ENCODE peak calls at places on chromosome 20, in nine cellular contexts. One of them, this sample, is unnamed.

GRCh38 chr20:61758556-61759200 is 307.0 kb downstream of the TAF4 start:
- DNase-seq in neural progenitor cell: no peak
- DNase-seq in fibroblast of lung: no peak
- DNase-seq in endothelial cell of umbilical vein: no peak
- DNase-seq in K562: no peak
- DNase-seq in neuronal stem cell: no peak
- DNase-seq in H9: no peak
- DNase-seq in IMR-90: no peak
- DNase-seq in mammary epithelial cell: no peak
- DNase-seq in this sample: peak; percentile 62

GRCh38 chr20:50144362-50144761 is 9.2 kb downstream of the PEDS1 start:
- DNase-seq in IMR-90: peak; percentile 99
- DNase-seq in K562: no peak
- DNase-seq in endothelial cell of umbilical vein: peak; percentile 40
- DNase-seq in H9: no peak
- DNase-seq in mammary epithelial cell: peak; percentile 100
- DNase-seq in neural progenitor cell: no peak
- DNase-seq in fibroblast of lung: peak; percentile 98
- DNase-seq in neuronal stem cell: no peak
- DNase-seq in this sample: peak; percentile 96

GRCh38 chr20:48295445-48295903 is 510.2 kb upstream of the SULF2 start:
- DNase-seq in H9: peak; percentile 77
- DNase-seq in neuronal stem cell: peak; percentile 80
- DNase-seq in endothelial cell of umbilical vein: peak; percentile 95
- DNase-seq in fibroblast of lung: peak; percentile 98
- DNase-seq in K562: no peak
- DNase-seq in neural progenitor cell: peak; percentile 76
- DNase-seq in IMR-90: peak; percentile 94
- DNase-seq in mammary epithelial cell: peak; percentile 88
- DNase-seq in this sample: peak; percentile 86

GRCh38 chr20:34996243-34996984 is 40.7 kb downstream of the MYH7B start:
- DNase-seq in K562: no peak
- DNase-seq in mammary epithelial cell: no peak
- DNase-seq in fibroblast of lung: no peak
- DNase-seq in neural progenitor cell: no peak
- DNase-seq in endothelial cell of umbilical vein: no peak
- DNase-seq in IMR-90: no peak
- DNase-seq in H9: no peak
- DNase-seq in neuronal stem cell: no peak
- DNase-seq in this sample: peak; percentile 77

GRCh38 chr20:9220874-9221547 is 152.1 kb downstream of the PLCB4 start:
- DNase-seq in fibroblast of lung: peak; percentile 96
- DNase-seq in mammary epithelial cell: no peak
- DNase-seq in endothelial cell of umbilical vein: no peak
- DNase-seq in neuronal stem cell: no peak
- DNase-seq in K562: no peak
- DNase-seq in H9: no peak
- DNase-seq in IMR-90: peak; percentile 84
- DNase-seq in neural progenitor cell: peak; percentile 28
- DNase-seq in this sample: no peak

GRCh38 chr20:36744764-36745191 is 1.1 kb downstream of the NDRG3 start:
- DNase-seq in neuronal stem cell: no peak
- DNase-seq in IMR-90: peak; percentile 22
- DNase-seq in H9: peak; percentile 47
- DNase-seq in mammary epithelial cell: peak; percentile 21
- DNase-seq in endothelial cell of umbilical vein: no peak
- DNase-seq in K562: peak; percentile 45
- DNase-seq in neural progenitor cell: peak; percentile 21
- DNase-seq in fibroblast of lung: peak; percentile 54
- DNase-seq in this sample: peak; percentile 95

GRCh38 chr20:56826971-56827645 is 198.0 kb downstream of the TFAP2C start:
- DNase-seq in H9: no peak
- DNase-seq in neural progenitor cell: no peak
- DNase-seq in mammary epithelial cell: peak; percentile 95
- DNase-seq in IMR-90: no peak
- DNase-seq in K562: no peak
- DNase-seq in fibroblast of lung: no peak
- DNase-seq in endothelial cell of umbilical vein: no peak
- DNase-seq in neuronal stem cell: no peak
- DNase-seq in this sample: no peak

GRCh38 chr20:10621159-10621558 is 52.6 kb downstream of the JAG1 start:
- DNase-seq in H9: no peak
- DNase-seq in mammary epithelial cell: no peak
- DNase-seq in K562: no peak
- DNase-seq in fibroblast of lung: no peak
- DNase-seq in endothelial cell of umbilical vein: no peak
- DNase-seq in neural progenitor cell: no peak
- DNase-seq in IMR-90: no peak
- DNase-seq in neuronal stem cell: no peak
- DNase-seq in this sample: no peak

GRCh38 chr20:62010551-62011402 is 54.9 kb downstream of the TAF4 start:
- DNase-seq in endothelial cell of umbilical vein: peak; percentile 59
- DNase-seq in fibroblast of lung: peak; percentile 37
- DNase-seq in neuronal stem cell: peak; percentile 48
- DNase-seq in IMR-90: peak; percentile 55
- DNase-seq in mammary epithelial cell: peak; percentile 10
- DNase-seq in H9: peak; percentile 61
- DNase-seq in K562: peak; percentile 73
- DNase-seq in neural progenitor cell: peak; percentile 80
- DNase-seq in this sample: peak; percentile 98

GRCh38 chr20:401682-402495 is 6.2 kb upstream of the RBCK1 start:
- DNase-seq in neural progenitor cell: no peak
- DNase-seq in IMR-90: peak; percentile 80
- DNase-seq in H9: no peak
- DNase-seq in neuronal stem cell: no peak
- DNase-seq in endothelial cell of umbilical vein: no peak
- DNase-seq in K562: no peak
- DNase-seq in fibroblast of lung: peak; percentile 48
- DNase-seq in mammary epithelial cell: peak; percentile 100
- DNase-seq in this sample: no peak

GRCh38 chr20:50861012-50861411 is 66.2 kb downstream of the BCAS4 start:
- DNase-seq in IMR-90: no peak
- DNase-seq in neuronal stem cell: no peak
- DNase-seq in mammary epithelial cell: no peak
- DNase-seq in endothelial cell of umbilical vein: no peak
- DNase-seq in neural progenitor cell: peak; percentile 23
- DNase-seq in H9: no peak
- DNase-seq in K562: no peak
- DNase-seq in fibroblast of lung: no peak
- DNase-seq in this sample: peak; percentile 60

GRCh38 chr20:41394931-41395668 is 28.5 kb upstream of the EMILIN3 start:
- DNase-seq in fibroblast of lung: no peak
- DNase-seq in H9: no peak
- DNase-seq in neuronal stem cell: no peak
- DNase-seq in IMR-90: no peak
- DNase-seq in neural progenitor cell: no peak
- DNase-seq in mammary epithelial cell: no peak
- DNase-seq in K562: no peak
- DNase-seq in endothelial cell of umbilical vein: no peak
- DNase-seq in this sample: peak; percentile 42

GRCh38 chr20:49179368-49180277 is 8.5 kb downstream of the STAU1 start:
- DNase-seq in IMR-90: no peak
- DNase-seq in H9: no peak
- DNase-seq in endothelial cell of umbilical vein: peak; percentile 28
- DNase-seq in mammary epithelial cell: no peak
- DNase-seq in neural progenitor cell: no peak
- DNase-seq in neuronal stem cell: no peak
- DNase-seq in fibroblast of lung: no peak
- DNase-seq in K562: no peak
- DNase-seq in this sample: no peak

GRCh38 chr20:34574426-34574825 is 15.9 kb downstream of the MAP1LC3A start:
- DNase-seq in fibroblast of lung: no peak
- DNase-seq in mammary epithelial cell: no peak
- DNase-seq in IMR-90: no peak
- DNase-seq in neural progenitor cell: no peak
- DNase-seq in endothelial cell of umbilical vein: no peak
- DNase-seq in H9: no peak
- DNase-seq in K562: no peak
- DNase-seq in neuronal stem cell: no peak
- DNase-seq in this sample: no peak

GRCh38 chr20:60074276-60074675 is 116.1 kb downstream of the CDH26 start:
- DNase-seq in neural progenitor cell: no peak
- DNase-seq in K562: no peak
- DNase-seq in endothelial cell of umbilical vein: no peak
- DNase-seq in mammary epithelial cell: no peak
- DNase-seq in neuronal stem cell: no peak
- DNase-seq in fibroblast of lung: no peak
- DNase-seq in IMR-90: no peak
- DNase-seq in H9: no peak
- DNase-seq in this sample: no peak
- H2AFZ ChIP-seq in neural progenitor cell: no peak overlapping the region
- H2AFZ ChIP-seq in K562: no peak overlapping the region
- H2AFZ ChIP-seq in endothelial cell of umbilical vein: no peak overlapping the region
- H2AFZ ChIP-seq in mammary epithelial cell: no peak overlapping the region
- H2AFZ ChIP-seq in neuronal stem cell: no peak overlapping the region
- H2AFZ ChIP-seq in fibroblast of lung: no peak overlapping the region
- H2AFZ ChIP-seq in IMR-90: no peak overlapping the region
- H2AFZ ChIP-seq in H9: no peak overlapping the region
- H2AFZ ChIP-seq in this sample: no peak overlapping the region

DNA sequence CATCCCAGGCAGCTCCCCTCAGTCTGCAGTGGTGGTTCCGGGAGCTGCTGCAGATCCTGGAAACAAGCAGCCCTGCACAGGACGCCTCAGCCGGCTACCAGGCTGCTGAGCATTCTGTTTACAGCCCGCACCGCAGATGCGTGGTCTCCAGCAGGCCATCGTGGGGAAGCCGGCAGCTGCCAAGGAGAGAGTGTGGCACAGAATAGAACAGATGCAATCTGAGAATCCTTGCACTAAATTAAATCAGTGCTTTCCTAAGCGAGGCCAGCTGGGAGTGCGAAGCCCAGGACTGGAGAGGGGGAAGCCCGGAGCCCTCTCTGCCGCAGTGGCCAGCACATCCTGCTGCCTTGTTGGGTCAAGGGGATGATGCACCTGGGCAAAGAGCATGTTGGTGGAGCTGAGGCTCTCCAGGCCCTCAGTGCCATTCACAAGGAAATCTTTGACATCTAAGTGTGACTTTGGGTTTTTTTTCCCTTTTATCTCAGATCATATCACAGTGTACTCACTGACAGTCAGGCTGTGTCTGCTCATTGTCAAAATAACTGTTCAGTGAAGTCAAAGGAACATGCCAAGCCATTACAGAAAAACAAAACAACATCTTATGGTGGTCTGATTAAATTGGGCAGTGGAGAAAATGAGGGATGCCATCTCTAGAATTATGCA is 118.1 kb downstream of the SYNDIG1 start:
- DNase-seq in K562: no peak
- DNase-seq in mammary epithelial cell: no peak
- DNase-seq in neural progenitor cell: no peak
- DNase-seq in neuronal stem cell: no peak
- DNase-seq in H9: no peak
- DNase-seq in endothelial cell of umbilical vein: no peak
- DNase-seq in fibroblast of lung: no peak
- DNase-seq in IMR-90: no peak
- DNase-seq in this sample: no peak
- H3K4me2 ChIP-seq in K562: no peak overlapping the region
- H3K4me2 ChIP-seq in mammary epithelial cell: no peak overlapping the region
- H3K4me2 ChIP-seq in neural progenitor cell: no peak overlapping the region
- H3K4me2 ChIP-seq in neuronal stem cell: no peak overlapping the region
- H3K4me2 ChIP-seq in H9: no peak overlapping the region
- H3K4me2 ChIP-seq in endothelial cell of umbilical vein: no peak overlapping the region
- H3K4me2 ChIP-seq in fibroblast of lung: no peak overlapping the region
- H3K4me2 ChIP-seq in IMR-90: no peak overlapping the region
- H3K4me2 ChIP-seq in this sample: no peak overlapping the region

GRCh38 chr20:1626528-1627192 is 6.9 kb upstream of the SIRPB1 start:
- DNase-seq in neural progenitor cell: no peak
- DNase-seq in K562: no peak
- DNase-seq in endothelial cell of umbilical vein: no peak
- DNase-seq in neuronal stem cell: no peak
- DNase-seq in H9: no peak
- DNase-seq in mammary epithelial cell: no peak
- DNase-seq in IMR-90: no peak
- DNase-seq in fibroblast of lung: no peak
- DNase-seq in this sample: no peak

GRCh38 chr20:1628621-1629020 is 8.8 kb upstream of the SIRPB1 start:
- DNase-seq in neural progenitor cell: no peak
- DNase-seq in neuronal stem cell: no peak
- DNase-seq in K562: no peak
- DNase-seq in H9: no peak
- DNase-seq in endothelial cell of umbilical vein: no peak
- DNase-seq in mammary epithelial cell: no peak
- DNase-seq in IMR-90: no peak
- DNase-seq in fibroblast of lung: no peak
- DNase-seq in this sample: no peak

GRCh38 chr20:1631309-1632227 is 11.8 kb upstream of the SIRPB1 start:
- DNase-seq in K562: no peak
- DNase-seq in mammary epithelial cell: peak; percentile 18
- DNase-seq in fibroblast of lung: peak; percentile 62
- DNase-seq in neuronal stem cell: no peak
- DNase-seq in IMR-90: no peak
- DNase-seq in H9: peak; percentile 48
- DNase-seq in endothelial cell of umbilical vein: no peak
- DNase-seq in neural progenitor cell: no peak
- DNase-seq in this sample: peak; percentile 17

GRCh38 chr20:1630186-1630585 is 10.4 kb upstream of the SIRPB1 start:
- DNase-seq in IMR-90: no peak
- DNase-seq in neural progenitor cell: no peak
- DNase-seq in endothelial cell of umbilical vein: no peak
- DNase-seq in neuronal stem cell: no peak
- DNase-seq in mammary epithelial cell: no peak
- DNase-seq in K562: no peak
- DNase-seq in H9: no peak
- DNase-seq in fibroblast of lung: no peak
- DNase-seq in this sample: no peak

GRCh38 chr20:1629321-1629720 is 9.5 kb upstream of the SIRPB1 start:
- DNase-seq in neuronal stem cell: no peak
- DNase-seq in H9: no peak
- DNase-seq in endothelial cell of umbilical vein: no peak
- DNase-seq in IMR-90: no peak
- DNase-seq in K562: no peak
- DNase-seq in mammary epithelial cell: no peak
- DNase-seq in fibroblast of lung: no peak
- DNase-seq in neural progenitor cell: no peak
- DNase-seq in this sample: peak; percentile 0
- H3K4me1 ChIP-seq in neuronal stem cell: no peaks in the 10 kb centered on the region
- H3K4me1 ChIP-seq in H9: peaks cover 3% of the 10 kb centered on the region
- H3K4me1 ChIP-seq in endothelial cell of umbilical vein: peaks cover 26% of the 10 kb centered on the region
- H3K4me1 ChIP-seq in IMR-90: no peaks in the 10 kb centered on the region
- H3K4me1 ChIP-seq in K562: no peaks in the 10 kb centered on the region
- H3K4me1 ChIP-seq in mammary epithelial cell: peaks cover 29% of the 10 kb centered on the region
- H3K4me1 ChIP-seq in fibroblast of lung: no peaks in the 10 kb centered on the region
- H3K4me1 ChIP-seq in neural progenitor cell: no peaks in the 10 kb centered on the region
- H3K4me1 ChIP-seq in this sample: no peaks in the 10 kb centered on the region

DNA sequence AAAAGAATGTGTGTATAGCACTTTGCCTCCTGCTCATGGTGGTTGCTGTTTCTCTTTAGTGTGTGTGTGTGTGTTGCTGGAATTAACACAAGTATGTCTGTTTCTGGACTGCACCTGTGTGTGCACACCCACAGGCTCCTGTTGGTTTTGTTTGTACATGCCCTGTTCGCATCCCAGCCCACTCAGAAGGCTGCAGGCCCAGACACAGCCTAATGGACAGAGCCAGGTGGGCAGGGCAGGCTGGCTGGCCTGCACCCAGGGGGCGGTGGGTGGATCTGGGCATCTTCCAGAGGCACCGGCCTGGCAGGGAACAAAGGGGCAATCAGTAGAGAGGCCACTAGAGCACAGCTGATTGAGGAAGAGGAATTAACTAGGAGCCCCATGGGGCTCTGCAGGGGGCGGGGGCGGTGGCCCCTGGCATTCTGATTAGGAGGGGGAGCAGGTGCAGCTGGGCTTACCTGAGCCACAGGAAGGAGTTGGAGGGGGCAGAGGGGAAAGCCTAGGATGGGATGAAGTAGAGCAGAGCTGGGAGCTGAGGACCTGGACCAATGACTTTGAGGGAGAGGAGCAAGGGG is 21.9 kb downstream of the CD40 start:
- DNase-seq in K562: no peak
- DNase-seq in neural progenitor cell: peak; percentile 41
- DNase-seq in mammary epithelial cell: peak; percentile 80
- DNase-seq in fibroblast of lung: no peak
- DNase-seq in neuronal stem cell: no peak
- DNase-seq in endothelial cell of umbilical vein: no peak
- DNase-seq in IMR-90: no peak
- DNase-seq in H9: no peak
- DNase-seq in this sample: no peak
- H2AFZ ChIP-seq in K562: no peak overlapping the region
- H2AFZ ChIP-seq in neural progenitor cell: no peak overlapping the region
- H2AFZ ChIP-seq in mammary epithelial cell: peak overlapping the region; percentile 52
- H2AFZ ChIP-seq in fibroblast of lung: no peak overlapping the region
- H2AFZ ChIP-seq in neuronal stem cell: no peak overlapping the region
- H2AFZ ChIP-seq in endothelial cell of umbilical vein: no peak overlapping the region
- H2AFZ ChIP-seq in IMR-90: no peak overlapping the region
- H2AFZ ChIP-seq in H9: no peak overlapping the region
- H2AFZ ChIP-seq in this sample: no peak overlapping the region

This sample was measured in osteoblast.